ENCODE peak calls at places on chromosomes 5 and 9, in eight cellular contexts. One of them, this sample, is unnamed. For H3K36me3, the result is how much of the 10 kb centered on the place peaks cover.

GRCh38 chr5:44536650-44537260 is 147.5 kb upstream of the FGF10 start:
- DNase-seq in lung: peak
- DNase-seq in small intestine: peak
- DNase-seq in HCT116: peak
- DNase-seq in hepatocyte: peak
- DNase-seq in effector memory CD4-positive, alpha-beta T cell: no peak
- DNase-seq in uterus: no peak
- DNase-seq in heart right ventricle: no peak
- DNase-seq in this sample: no peak

GRCh38 chr5:132466453-132467291 is 23.9 kb downstream of the IRF1 start:
- DNase-seq in lung: peak
- DNase-seq in small intestine: peak
- DNase-seq in HCT116: no peak
- DNase-seq in hepatocyte: no peak
- DNase-seq in effector memory CD4-positive, alpha-beta T cell: peak
- DNase-seq in uterus: no peak
- DNase-seq in heart right ventricle: peak
- DNase-seq in this sample: peak

GRCh38 chr5:67453526-67453925 is 256.9 kb upstream of the CD180 start:
- DNase-seq in lung: no peak
- DNase-seq in small intestine: no peak
- DNase-seq in HCT116: no peak
- DNase-seq in hepatocyte: no peak
- DNase-seq in effector memory CD4-positive, alpha-beta T cell: no peak
- DNase-seq in uterus: no peak
- DNase-seq in heart right ventricle: no peak
- DNase-seq in this sample: no peak

GRCh38 chr5:125894383-125894782 is 528.8 kb upstream of the GRAMD2B start:
- DNase-seq in lung: no peak
- DNase-seq in small intestine: no peak
- DNase-seq in HCT116: no peak
- DNase-seq in hepatocyte: no peak
- DNase-seq in effector memory CD4-positive, alpha-beta T cell: no peak
- DNase-seq in uterus: no peak
- DNase-seq in heart right ventricle: no peak
- DNase-seq in this sample: no peak

GRCh38 chr5:139275536-139276297 is 17.8 kb upstream of the MATR3 start:
- DNase-seq in lung: no peak
- DNase-seq in small intestine: peak
- DNase-seq in HCT116: no peak
- DNase-seq in hepatocyte: no peak
- DNase-seq in effector memory CD4-positive, alpha-beta T cell: no peak
- DNase-seq in uterus: no peak
- DNase-seq in heart right ventricle: no peak
- DNase-seq in this sample: no peak

GRCh38 chr9:129717991-129718390 is 34.9 kb downstream of the PTGES start:
- DNase-seq in lung: no peak
- DNase-seq in small intestine: no peak
- DNase-seq in HCT116: no peak
- DNase-seq in hepatocyte: no peak
- DNase-seq in effector memory CD4-positive, alpha-beta T cell: no peak
- DNase-seq in uterus: no peak
- DNase-seq in heart right ventricle: no peak
- DNase-seq in this sample: no peak

GRCh38 chr5:78699565-78700143 is 51.1 kb upstream of the LHFPL2 start:
- DNase-seq in lung: no peak
- DNase-seq in small intestine: peak
- DNase-seq in HCT116: peak
- DNase-seq in hepatocyte: peak
- DNase-seq in effector memory CD4-positive, alpha-beta T cell: no peak
- DNase-seq in uterus: no peak
- DNase-seq in heart right ventricle: no peak
- DNase-seq in this sample: no peak

GRCh38 chr9:97284798-97285197 is 22.7 kb upstream of the CCDC180 start:
- DNase-seq in lung: no peak
- DNase-seq in small intestine: no peak
- DNase-seq in HCT116: no peak
- DNase-seq in hepatocyte: no peak
- DNase-seq in effector memory CD4-positive, alpha-beta T cell: no peak
- DNase-seq in uterus: no peak
- DNase-seq in heart right ventricle: no peak
- DNase-seq in this sample: no peak

GRCh38 chr9:94913550-94913949 is 187.1 kb downstream of the AOPEP start:
- DNase-seq in lung: no peak
- DNase-seq in small intestine: no peak
- DNase-seq in HCT116: no peak
- DNase-seq in hepatocyte: no peak
- DNase-seq in effector memory CD4-positive, alpha-beta T cell: no peak
- DNase-seq in uterus: no peak
- DNase-seq in heart right ventricle: no peak
- DNase-seq in this sample: no peak

GRCh38 chr5:72847439-72847838 is 31.0 kb downstream of the TNPO1 start:
- DNase-seq in lung: no peak
- DNase-seq in small intestine: no peak
- DNase-seq in HCT116: no peak
- DNase-seq in hepatocyte: no peak
- DNase-seq in effector memory CD4-positive, alpha-beta T cell: no peak
- DNase-seq in uterus: no peak
- DNase-seq in heart right ventricle: no peak
- DNase-seq in this sample: no peak

GRCh38 chr9:21964925-21965385 is 29.2 kb downstream of the CDKN2A start:
- DNase-seq in lung: peak
- DNase-seq in small intestine: peak
- DNase-seq in HCT116: no peak
- DNase-seq in hepatocyte: peak
- DNase-seq in effector memory CD4-positive, alpha-beta T cell: peak
- DNase-seq in uterus: no peak
- DNase-seq in heart right ventricle: no peak
- DNase-seq in this sample: peak

GRCh38 chr5:127206320-127207113 is 84.1 kb upstream of the MEGF10 start:
- DNase-seq in lung: no peak
- DNase-seq in small intestine: no peak
- DNase-seq in HCT116: peak
- DNase-seq in hepatocyte: peak
- DNase-seq in effector memory CD4-positive, alpha-beta T cell: no peak
- DNase-seq in uterus: no peak
- DNase-seq in heart right ventricle: no peak
- DNase-seq in this sample: no peak

GRCh38 chr5:5492087-5492933 is 69.8 kb downstream of the ICE1 start:
- DNase-seq in lung: no peak
- DNase-seq in small intestine: peak
- DNase-seq in HCT116: peak
- DNase-seq in hepatocyte: peak
- DNase-seq in effector memory CD4-positive, alpha-beta T cell: peak
- DNase-seq in uterus: no peak
- DNase-seq in heart right ventricle: no peak
- DNase-seq in this sample: peak

GRCh38 chr9:71911908-71912325 is 478 bp downstream of the C9orf85 start:
- DNase-seq in lung: no peak
- DNase-seq in small intestine: no peak
- DNase-seq in HCT116: no peak
- DNase-seq in hepatocyte: no peak
- DNase-seq in effector memory CD4-positive, alpha-beta T cell: no peak
- DNase-seq in uterus: no peak
- DNase-seq in heart right ventricle: no peak
- DNase-seq in this sample: no peak

GRCh38 chr9:35335164-35335563 is 154.7 kb upstream of the RUSC2 start:
- DNase-seq in lung: no peak
- DNase-seq in small intestine: no peak
- DNase-seq in HCT116: no peak
- DNase-seq in hepatocyte: no peak
- DNase-seq in effector memory CD4-positive, alpha-beta T cell: no peak
- DNase-seq in uterus: no peak
- DNase-seq in heart right ventricle: no peak
- DNase-seq in this sample: no peak

GRCh38 chr9:84057662-84058061 is 77.1 kb downstream of the RMI1 start:
- DNase-seq in lung: no peak
- DNase-seq in small intestine: no peak
- DNase-seq in HCT116: no peak
- DNase-seq in hepatocyte: no peak
- DNase-seq in effector memory CD4-positive, alpha-beta T cell: no peak
- DNase-seq in uterus: no peak
- DNase-seq in heart right ventricle: no peak
- DNase-seq in this sample: no peak

GRCh38 chr9:84062538-84062937 is 81.9 kb downstream of the RMI1 start:
- DNase-seq in lung: no peak
- DNase-seq in small intestine: no peak
- DNase-seq in HCT116: no peak
- DNase-seq in hepatocyte: no peak
- DNase-seq in effector memory CD4-positive, alpha-beta T cell: no peak
- DNase-seq in uterus: no peak
- DNase-seq in heart right ventricle: peak
- DNase-seq in this sample: no peak

DNA sequence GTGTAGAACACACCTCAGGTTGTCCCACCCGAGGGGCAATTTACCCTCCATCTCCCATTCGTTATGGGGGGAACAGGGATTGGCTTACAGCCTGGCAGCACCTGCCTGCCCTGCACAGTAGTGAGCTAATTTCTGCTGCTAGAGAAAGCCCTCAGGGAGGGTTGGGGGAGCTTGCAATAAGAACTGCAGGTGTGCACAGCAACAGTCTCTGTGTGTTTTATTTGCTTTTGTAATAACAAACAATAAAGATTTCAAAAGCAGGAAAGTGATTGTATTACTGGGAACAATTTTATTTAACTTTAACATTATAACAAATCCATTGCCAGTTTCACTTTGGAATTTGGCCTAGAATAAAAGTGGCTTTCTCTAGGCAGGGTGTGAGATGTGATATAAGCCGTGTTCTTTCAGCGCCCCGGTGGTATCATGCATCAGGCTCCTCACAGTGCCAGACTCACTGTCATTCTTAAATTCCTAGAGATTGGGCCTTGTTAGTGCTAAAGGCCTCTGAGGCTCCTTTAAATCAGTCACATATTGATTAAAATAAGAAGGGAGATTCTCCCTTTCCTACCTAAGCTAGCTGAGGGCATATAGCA is 81.1 kb downstream of the RMI1 start:
- DNase-seq in lung: no peak
- DNase-seq in small intestine: no peak
- DNase-seq in HCT116: no peak
- DNase-seq in hepatocyte: no peak
- DNase-seq in effector memory CD4-positive, alpha-beta T cell: no peak
- DNase-seq in uterus: no peak
- DNase-seq in heart right ventricle: no peak
- DNase-seq in this sample: no peak
- H3K4me3 ChIP-seq in lung: no peak
- H3K4me3 ChIP-seq in small intestine: no peak
- H3K4me3 ChIP-seq in HCT116: no peak
- H3K4me3 ChIP-seq in hepatocyte: no peak
- H3K4me3 ChIP-seq in effector memory CD4-positive, alpha-beta T cell: no peak
- H3K4me3 ChIP-seq in uterus: no peak
- H3K4me3 ChIP-seq in heart right ventricle: no peak
- H3K4me3 ChIP-seq in this sample: no peak

DNA sequence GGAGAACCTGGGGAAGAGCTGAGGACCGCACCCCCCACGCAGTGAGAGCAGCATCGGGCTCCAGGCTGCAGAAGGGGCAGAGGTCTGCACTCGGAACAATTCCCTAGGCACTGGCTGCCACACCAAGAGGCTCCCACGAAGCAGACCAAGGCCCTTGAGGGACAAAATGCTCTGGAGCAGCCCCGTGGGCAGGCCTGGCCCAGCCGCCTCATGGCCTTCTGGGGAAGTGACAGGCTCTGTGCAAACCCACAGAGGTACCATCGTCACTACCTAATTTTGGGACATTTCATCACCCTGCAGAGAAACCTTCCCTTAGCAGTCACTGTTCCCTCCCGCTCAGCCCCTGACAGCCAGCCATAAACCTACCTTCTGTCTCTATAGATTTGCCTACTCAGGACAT is 15.9 kb downstream of the FBXW5 start:
- DNase-seq in lung: no peak
- DNase-seq in small intestine: no peak
- DNase-seq in HCT116: no peak
- DNase-seq in hepatocyte: no peak
- DNase-seq in effector memory CD4-positive, alpha-beta T cell: no peak
- DNase-seq in uterus: no peak
- DNase-seq in heart right ventricle: peak
- DNase-seq in this sample: no peak
- H3K36me3 ChIP-seq in lung: under half
- H3K36me3 ChIP-seq in small intestine: under half
- H3K36me3 ChIP-seq in HCT116: under half
- H3K36me3 ChIP-seq in hepatocyte: under half
- H3K36me3 ChIP-seq in effector memory CD4-positive, alpha-beta T cell: under half
- H3K36me3 ChIP-seq in uterus: under half
- H3K36me3 ChIP-seq in heart right ventricle: under half
- H3K36me3 ChIP-seq in this sample: under half

DNA sequence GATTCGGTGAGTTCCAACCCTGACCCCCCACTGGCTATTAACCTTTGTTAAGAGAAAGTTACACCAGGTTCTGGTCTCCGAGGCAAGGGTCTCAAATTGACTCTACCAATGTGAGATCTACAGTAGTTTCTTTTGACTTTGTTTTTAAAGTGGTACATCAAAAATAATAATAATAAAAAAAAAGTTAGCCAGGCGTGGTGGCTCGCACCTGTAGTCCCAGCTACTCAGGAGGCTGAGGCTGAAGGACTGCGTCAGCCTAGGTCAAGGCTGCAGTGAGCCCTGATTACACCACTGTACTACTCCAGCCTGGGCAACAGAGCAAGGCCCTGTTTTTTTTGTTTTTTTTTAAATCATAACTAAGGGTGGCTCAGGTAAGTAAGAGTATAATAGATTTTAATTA is 1.0 kb upstream of the KLF9 start:
- DNase-seq in lung: no peak
- DNase-seq in small intestine: no peak
- DNase-seq in HCT116: no peak
- DNase-seq in hepatocyte: no peak
- DNase-seq in effector memory CD4-positive, alpha-beta T cell: no peak
- DNase-seq in uterus: no peak
- DNase-seq in heart right ventricle: no peak
- DNase-seq in this sample: no peak
- H3K4me3 ChIP-seq in lung: no peak
- H3K4me3 ChIP-seq in small intestine: no peak
- H3K4me3 ChIP-seq in HCT116: no peak
- H3K4me3 ChIP-seq in hepatocyte: no peak
- H3K4me3 ChIP-seq in effector memory CD4-positive, alpha-beta T cell: no peak
- H3K4me3 ChIP-seq in uterus: no peak
- H3K4me3 ChIP-seq in heart right ventricle: peak
- H3K4me3 ChIP-seq in this sample: no peak

GRCh38 chr5:140795259-140795641 is 598 bp downstream of the PCDHA2 start:
- DNase-seq in lung: no peak
- DNase-seq in small intestine: no peak
- DNase-seq in HCT116: no peak
- DNase-seq in hepatocyte: peak
- DNase-seq in effector memory CD4-positive, alpha-beta T cell: no peak
- DNase-seq in uterus: no peak
- DNase-seq in heart right ventricle: no peak
- DNase-seq in this sample: no peak

GRCh38 chr5:140796718-140797095 is 2.1 kb downstream of the PCDHA2 start:
- DNase-seq in lung: no peak
- DNase-seq in small intestine: no peak
- DNase-seq in HCT116: no peak
- DNase-seq in hepatocyte: no peak
- DNase-seq in effector memory CD4-positive, alpha-beta T cell: no peak
- DNase-seq in uterus: no peak
- DNase-seq in heart right ventricle: no peak
- DNase-seq in this sample: no peak

GRCh38 chr5:140791111-140791510 is 3.5 kb upstream of the PCDHA2 start:
- DNase-seq in lung: no peak
- DNase-seq in small intestine: no peak
- DNase-seq in HCT116: no peak
- DNase-seq in hepatocyte: no peak
- DNase-seq in effector memory CD4-positive, alpha-beta T cell: no peak
- DNase-seq in uterus: no peak
- DNase-seq in heart right ventricle: no peak
- DNase-seq in this sample: no peak

GRCh38 chr5:140794594-140795258 is at the start of gene PCDHA2:
- DNase-seq in lung: no peak
- DNase-seq in small intestine: no peak
- DNase-seq in HCT116: no peak
- DNase-seq in hepatocyte: peak
- DNase-seq in effector memory CD4-positive, alpha-beta T cell: no peak
- DNase-seq in uterus: no peak
- DNase-seq in heart right ventricle: no peak
- DNase-seq in this sample: no peak
- H3K36me3 ChIP-seq in lung: under half
- H3K36me3 ChIP-seq in small intestine: under half
- H3K36me3 ChIP-seq in HCT116: under half
- H3K36me3 ChIP-seq in hepatocyte: under half
- H3K36me3 ChIP-seq in effector memory CD4-positive, alpha-beta T cell: under half
- H3K36me3 ChIP-seq in uterus: under half
- H3K36me3 ChIP-seq in heart right ventricle: under half
- H3K36me3 ChIP-seq in this sample: under half